ENCODE peak calls at places on chromosome 14, in eight cellular contexts. C is left ventricle myocardium inferior; I is NK-92 treated with Interleukin-12 subunit alpha and Interleukin-12 subunit beta, amount 100 ng/mL, for 24 hours; L is naive thymus-derived CD4-positive, alpha-beta T cell; T is stimulated activated CD4-positive, alpha-beta T cell treated with anti-CD3 and anti-CD28 coated beads, Interleukin-4, amount 100 ng/mL, for 4 hours; M is NCI-H748 treated with DMSO at 0.1 percent for 48 hours; D is stimulated activated naive CD8-positive, alpha-beta T cell treated with anti-CD3 and anti-CD28 coated beads, Interleukin-15, Interleukin-2, amounts not matched to agents 100 U/mL and 50 U/mL, for 24 hours; Z is EH. E is an unnamed sample.

GRCh38 chr14:72606879-72607278 is 287.0 kb downstream of the DPF3 start:
- DNase-seq in D (no peak), I (no peak), C (no peak), M (no peak), L (no peak), Z (peak), T (no peak), E (peak)

GRCh38 chr14:23364164-23364571 is 804 bp downstream of the EFS start:
- DNase-seq in Z (peak), D (no peak), M (no peak), C (no peak), T (no peak), L (no peak), I (no peak), E (no peak)

GRCh38 chr14:99686557-99687283 is 2.6 kb downstream of the CYP46A1 start:
- DNase-seq in L (no peak), C (no peak), Z (no peak), T (no peak), D (no peak), M (no peak), I (no peak), E (no peak)

GRCh38 chr14:75274899-75275569 is 3.6 kb upstream of the FOS start:
- DNase-seq in M (no peak), L (peak), T (peak), D (no peak), I (no peak), Z (no peak), C (peak), E (peak)

GRCh38 chr14:66495214-66496098 is 9.3 kb downstream of the CCDC196 start:
- DNase-seq in T (peak), M (peak), I (no peak), C (no peak), D (peak), L (peak), Z (peak), E (peak)

GRCh38 chr14:29926701-29927595 is 699 bp downstream of the PRKD1 start:
- DNase-seq in D (peak), L (no peak), M (peak), C (peak), I (no peak), T (no peak), Z (peak), E (peak)

GRCh38 chr14:32203928-32204357 is 874 bp upstream of the RNU6-8 start:
- DNase-seq in I (no peak), D (peak), Z (no peak), L (peak), C (peak), M (peak), T (peak), E (no peak)

GRCh38 chr14:99727096-99727870 is 43.2 kb downstream of the CYP46A1 start:
- DNase-seq in L (no peak), I (no peak), C (no peak), M (no peak), D (no peak), T (no peak), Z (no peak), E (no peak)

GRCh38 chr14:35747379-35747778 is 61.7 kb downstream of the RALGAPA1 start:
- DNase-seq in M (no peak), Z (peak), D (no peak), T (no peak), I (no peak), L (no peak), C (no peak), E (no peak)

E was measured in fibroblast of mammary gland.